ENCODE peak calls at places on chromosome 2, in ten cellular contexts. One of them, this sample, is unnamed.

GRCh38 chr2:41194235-41194634 is 742.3 kb upstream of the SLC8A1 start:
- DNase-seq in endothelial cell: no peak
- DNase-seq in cardiac fibroblast: peak; percentile 77
- DNase-seq in coronary artery: no peak
- DNase-seq in foreskin keratinocyte: no peak
- DNase-seq in HFF-Myc: peak; percentile 4
- DNase-seq in CD8-positive, alpha-beta T cell: no peak
- DNase-seq in PC-3: peak; percentile 33
- DNase-seq in hepatocyte: no peak
- DNase-seq in fibroblast of pulmonary artery: peak; percentile 64
- DNase-seq in this sample: no peak

GRCh38 chr2:134201559-134201958 is 52.3 kb upstream of the MGAT5 start:
- DNase-seq in HFF-Myc: no peak
- DNase-seq in foreskin keratinocyte: no peak
- DNase-seq in coronary artery: no peak
- DNase-seq in CD8-positive, alpha-beta T cell: no peak
- DNase-seq in PC-3: no peak
- DNase-seq in cardiac fibroblast: no peak
- DNase-seq in endothelial cell: no peak
- DNase-seq in fibroblast of pulmonary artery: no peak
- DNase-seq in hepatocyte: no peak
- DNase-seq in this sample: no peak

GRCh38 chr2:109604597-109604996 is 9.2 kb downstream of the SEPTIN10 start:
- DNase-seq in PC-3: peak; percentile 86
- DNase-seq in foreskin keratinocyte: peak; percentile 95
- DNase-seq in cardiac fibroblast: peak; percentile 90
- DNase-seq in CD8-positive, alpha-beta T cell: no peak
- DNase-seq in fibroblast of pulmonary artery: peak; percentile 63
- DNase-seq in endothelial cell: no peak
- DNase-seq in HFF-Myc: no peak
- DNase-seq in hepatocyte: peak; percentile 28
- DNase-seq in coronary artery: no peak
- DNase-seq in this sample: peak; percentile 81

GRCh38 chr2:100212820-100213219 is 70.4 kb upstream of the AFF3 start:
- DNase-seq in foreskin keratinocyte: no peak
- DNase-seq in CD8-positive, alpha-beta T cell: no peak
- DNase-seq in HFF-Myc: no peak
- DNase-seq in PC-3: no peak
- DNase-seq in fibroblast of pulmonary artery: no peak
- DNase-seq in endothelial cell: no peak
- DNase-seq in cardiac fibroblast: no peak
- DNase-seq in coronary artery: no peak
- DNase-seq in hepatocyte: no peak
- DNase-seq in this sample: no peak

GRCh38 chr2:176553685-176554106 is 284.5 kb downstream of the MTX2 start:
- DNase-seq in PC-3: peak; percentile 69
- DNase-seq in fibroblast of pulmonary artery: peak; percentile 55
- DNase-seq in cardiac fibroblast: peak; percentile 38
- DNase-seq in hepatocyte: peak; percentile 38
- DNase-seq in HFF-Myc: no peak
- DNase-seq in foreskin keratinocyte: peak; percentile 35
- DNase-seq in endothelial cell: peak; percentile 26
- DNase-seq in CD8-positive, alpha-beta T cell: peak; percentile 31
- DNase-seq in coronary artery: peak; percentile 79
- DNase-seq in this sample: peak; percentile 42

GRCh38 chr2:3377612-3378432 is at the start of gene EIPR1:
- DNase-seq in hepatocyte: peak; percentile 98
- DNase-seq in coronary artery: peak; percentile 99
- DNase-seq in endothelial cell: peak; percentile 95
- DNase-seq in PC-3: peak; percentile 98
- DNase-seq in cardiac fibroblast: peak; percentile 99
- DNase-seq in HFF-Myc: peak; percentile 94
- DNase-seq in foreskin keratinocyte: peak; percentile 94
- DNase-seq in CD8-positive, alpha-beta T cell: peak; percentile 98
- DNase-seq in fibroblast of pulmonary artery: peak; percentile 99
- DNase-seq in this sample: peak; percentile 99

GRCh38 chr2:40325111-40325510 is 126.8 kb downstream of the SLC8A1 start:
- DNase-seq in hepatocyte: no peak
- DNase-seq in foreskin keratinocyte: no peak
- DNase-seq in coronary artery: no peak
- DNase-seq in fibroblast of pulmonary artery: no peak
- DNase-seq in endothelial cell: no peak
- DNase-seq in CD8-positive, alpha-beta T cell: no peak
- DNase-seq in HFF-Myc: no peak
- DNase-seq in PC-3: no peak
- DNase-seq in cardiac fibroblast: no peak
- DNase-seq in this sample: no peak

GRCh38 chr2:187580462-187581124 is 26.4 kb upstream of the TFPI start:
- DNase-seq in hepatocyte: peak; percentile 72
- DNase-seq in fibroblast of pulmonary artery: peak; percentile 90
- DNase-seq in cardiac fibroblast: peak; percentile 92
- DNase-seq in HFF-Myc: peak; percentile 55
- DNase-seq in endothelial cell: no peak
- DNase-seq in foreskin keratinocyte: no peak
- DNase-seq in coronary artery: no peak
- DNase-seq in CD8-positive, alpha-beta T cell: no peak
- DNase-seq in PC-3: peak; percentile 86
- DNase-seq in this sample: peak; percentile 77

GRCh38 chr2:147977679-147978078 is 42.9 kb downstream of the ORC4 start:
- DNase-seq in hepatocyte: no peak
- DNase-seq in coronary artery: no peak
- DNase-seq in foreskin keratinocyte: no peak
- DNase-seq in PC-3: no peak
- DNase-seq in CD8-positive, alpha-beta T cell: no peak
- DNase-seq in cardiac fibroblast: no peak
- DNase-seq in fibroblast of pulmonary artery: no peak
- DNase-seq in endothelial cell: no peak
- DNase-seq in HFF-Myc: no peak
- DNase-seq in this sample: no peak

GRCh38 chr2:127653421-127654083 is 7.6 kb downstream of the GPR17 start:
- DNase-seq in CD8-positive, alpha-beta T cell: no peak
- DNase-seq in fibroblast of pulmonary artery: no peak
- DNase-seq in cardiac fibroblast: no peak
- DNase-seq in endothelial cell: no peak
- DNase-seq in foreskin keratinocyte: no peak
- DNase-seq in hepatocyte: no peak
- DNase-seq in HFF-Myc: no peak
- DNase-seq in PC-3: no peak
- DNase-seq in coronary artery: no peak
- DNase-seq in this sample: no peak

GRCh38 chr2:33118648-33119047 is 171.9 kb downstream of the LTBP1 start:
- DNase-seq in hepatocyte: no peak
- DNase-seq in coronary artery: no peak
- DNase-seq in endothelial cell: no peak
- DNase-seq in foreskin keratinocyte: peak; percentile 40
- DNase-seq in HFF-Myc: no peak
- DNase-seq in PC-3: no peak
- DNase-seq in cardiac fibroblast: no peak
- DNase-seq in CD8-positive, alpha-beta T cell: no peak
- DNase-seq in fibroblast of pulmonary artery: no peak
- DNase-seq in this sample: no peak

GRCh38 chr2:188835821-188836220 is 138.4 kb upstream of the COL3A1 start:
- DNase-seq in fibroblast of pulmonary artery: no peak
- DNase-seq in endothelial cell: no peak
- DNase-seq in PC-3: no peak
- DNase-seq in cardiac fibroblast: no peak
- DNase-seq in foreskin keratinocyte: no peak
- DNase-seq in HFF-Myc: no peak
- DNase-seq in coronary artery: no peak
- DNase-seq in CD8-positive, alpha-beta T cell: no peak
- DNase-seq in hepatocyte: no peak
- DNase-seq in this sample: no peak
- TF ChIP-seq CTCF in fibroblast of pulmonary artery: no peak
- TF ChIP-seq CTCF in endothelial cell: no peak
- TF ChIP-seq CTCF in PC-3: no peak
- TF ChIP-seq CTCF in cardiac fibroblast: no peak
- TF ChIP-seq CTCF in foreskin keratinocyte: no peak
- TF ChIP-seq CTCF in HFF-Myc: no peak
- TF ChIP-seq CTCF in coronary artery: no peak
- TF ChIP-seq CTCF in CD8-positive, alpha-beta T cell: no peak
- TF ChIP-seq CTCF in hepatocyte: no peak
- TF ChIP-seq CTCF in this sample: no peak

GRCh38 chr2:235774153-235774552 is 280.3 kb downstream of the AGAP1 start:
- DNase-seq in CD8-positive, alpha-beta T cell: no peak
- DNase-seq in cardiac fibroblast: no peak
- DNase-seq in foreskin keratinocyte: no peak
- DNase-seq in hepatocyte: no peak
- DNase-seq in coronary artery: peak; percentile 17
- DNase-seq in endothelial cell: no peak
- DNase-seq in PC-3: no peak
- DNase-seq in HFF-Myc: no peak
- DNase-seq in fibroblast of pulmonary artery: no peak
- DNase-seq in this sample: no peak

GRCh38 chr2:235780410-235780809 is 286.6 kb downstream of the AGAP1 start:
- DNase-seq in cardiac fibroblast: no peak
- DNase-seq in hepatocyte: no peak
- DNase-seq in HFF-Myc: no peak
- DNase-seq in fibroblast of pulmonary artery: no peak
- DNase-seq in coronary artery: no peak
- DNase-seq in endothelial cell: no peak
- DNase-seq in PC-3: no peak
- DNase-seq in foreskin keratinocyte: no peak
- DNase-seq in CD8-positive, alpha-beta T cell: no peak
- DNase-seq in this sample: no peak

GRCh38 chr2:235776531-235776930 is 282.7 kb downstream of the AGAP1 start:
- DNase-seq in endothelial cell: no peak
- DNase-seq in cardiac fibroblast: no peak
- DNase-seq in foreskin keratinocyte: no peak
- DNase-seq in coronary artery: peak; percentile 66
- DNase-seq in fibroblast of pulmonary artery: no peak
- DNase-seq in CD8-positive, alpha-beta T cell: no peak
- DNase-seq in PC-3: no peak
- DNase-seq in HFF-Myc: no peak
- DNase-seq in hepatocyte: no peak
- DNase-seq in this sample: no peak

GRCh38 chr2:235779444-235779896 is 285.6 kb downstream of the AGAP1 start:
- DNase-seq in endothelial cell: peak; percentile 86
- DNase-seq in CD8-positive, alpha-beta T cell: peak; percentile 61
- DNase-seq in PC-3: peak; percentile 85
- DNase-seq in HFF-Myc: peak; percentile 16
- DNase-seq in coronary artery: peak; percentile 56
- DNase-seq in hepatocyte: peak; percentile 91
- DNase-seq in fibroblast of pulmonary artery: peak; percentile 74
- DNase-seq in foreskin keratinocyte: no peak
- DNase-seq in cardiac fibroblast: peak; percentile 73
- DNase-seq in this sample: peak; percentile 58
- TF ChIP-seq CTCF in endothelial cell: peak; percentile 64
- TF ChIP-seq CTCF in CD8-positive, alpha-beta T cell: peak; percentile 35
- TF ChIP-seq CTCF in PC-3: peak; percentile 92
- TF ChIP-seq CTCF in HFF-Myc: peak; percentile 90
- TF ChIP-seq CTCF in coronary artery: peak; percentile 76
- TF ChIP-seq CTCF in hepatocyte: peak; percentile 93
- TF ChIP-seq CTCF in fibroblast of pulmonary artery: peak; percentile 97
- TF ChIP-seq CTCF in foreskin keratinocyte: peak; percentile 93
- TF ChIP-seq CTCF in cardiac fibroblast: peak; percentile 91
- TF ChIP-seq CTCF in this sample: peak; percentile 93

DNA sequence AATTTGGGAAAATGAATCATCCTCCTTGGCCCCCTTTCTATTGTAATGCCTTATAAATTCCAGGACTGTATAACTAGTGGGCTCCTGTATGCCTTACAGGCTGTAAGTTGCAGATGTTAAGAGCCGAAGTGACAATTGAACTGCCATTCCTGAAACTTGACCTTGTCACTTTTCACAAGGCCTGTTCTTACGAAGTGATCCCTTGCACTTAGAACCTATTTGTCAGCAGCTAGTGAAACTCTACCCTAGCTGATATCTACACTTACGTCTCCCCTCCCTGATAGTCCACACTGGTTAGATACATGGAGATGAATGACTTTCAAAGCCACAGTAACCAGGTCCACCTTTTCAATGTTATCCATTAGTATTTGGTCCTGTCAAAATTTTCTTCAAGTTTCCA is 104.7 kb downstream of the IRS1 start:
- DNase-seq in foreskin keratinocyte: no peak
- DNase-seq in endothelial cell: no peak
- DNase-seq in coronary artery: no peak
- DNase-seq in cardiac fibroblast: no peak
- DNase-seq in HFF-Myc: no peak
- DNase-seq in fibroblast of pulmonary artery: no peak
- DNase-seq in PC-3: no peak
- DNase-seq in hepatocyte: no peak
- DNase-seq in CD8-positive, alpha-beta T cell: no peak
- DNase-seq in this sample: no peak
- TF ChIP-seq CTCF in foreskin keratinocyte: no peak
- TF ChIP-seq CTCF in endothelial cell: no peak
- TF ChIP-seq CTCF in coronary artery: no peak
- TF ChIP-seq CTCF in cardiac fibroblast: no peak
- TF ChIP-seq CTCF in HFF-Myc: no peak
- TF ChIP-seq CTCF in fibroblast of pulmonary artery: no peak
- TF ChIP-seq CTCF in PC-3: no peak
- TF ChIP-seq CTCF in hepatocyte: no peak
- TF ChIP-seq CTCF in CD8-positive, alpha-beta T cell: no peak
- TF ChIP-seq CTCF in this sample: no peak

DNA sequence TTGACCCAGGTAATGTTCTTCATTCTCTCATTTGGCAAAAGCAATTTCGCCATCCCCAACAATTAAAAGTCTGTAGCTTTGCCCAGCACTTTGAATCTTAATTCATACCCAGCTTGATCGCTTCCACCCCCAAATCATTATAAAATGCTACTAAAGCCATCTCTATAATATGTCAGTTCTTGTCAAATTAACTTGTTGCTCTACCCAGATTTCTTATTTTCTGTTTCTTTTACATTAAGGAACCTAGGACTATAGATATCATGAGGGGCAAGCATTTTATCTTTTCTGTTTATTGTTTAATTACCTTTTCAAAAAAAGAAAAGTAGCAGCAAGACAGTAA is 6.1 kb upstream of the POU3F3 start:
- DNase-seq in fibroblast of pulmonary artery: no peak
- DNase-seq in hepatocyte: no peak
- DNase-seq in coronary artery: no peak
- DNase-seq in HFF-Myc: no peak
- DNase-seq in foreskin keratinocyte: no peak
- DNase-seq in PC-3: no peak
- DNase-seq in CD8-positive, alpha-beta T cell: no peak
- DNase-seq in endothelial cell: no peak
- DNase-seq in cardiac fibroblast: no peak
- DNase-seq in this sample: no peak
- TF ChIP-seq CTCF in fibroblast of pulmonary artery: no peak
- TF ChIP-seq CTCF in hepatocyte: no peak
- TF ChIP-seq CTCF in coronary artery: no peak
- TF ChIP-seq CTCF in HFF-Myc: no peak
- TF ChIP-seq CTCF in foreskin keratinocyte: no peak
- TF ChIP-seq CTCF in PC-3: no peak
- TF ChIP-seq CTCF in CD8-positive, alpha-beta T cell: no peak
- TF ChIP-seq CTCF in endothelial cell: no peak
- TF ChIP-seq CTCF in cardiac fibroblast: no peak
- TF ChIP-seq CTCF in this sample: no peak